ENCODE peak calls at places on chromosomes 1 and 21, in eight cellular contexts. W, B, J, U, C, X, N and R are unnamed samples.

GRCh38 chr1:91604632-91605031 is 104.0 kb downstream of the CDC7 start:
- DNase-seq in J (no peak), N (no peak), X (no peak), B (peak), C (no peak), U (no peak), W (no peak), R (no peak)

GRCh38 chr1:10626011-10626731 is 151.4 kb downstream of the PEX14 start:
- DNase-seq in B (no peak), C (no peak), W (no peak), J (no peak), N (no peak), X (no peak), U (no peak), R (no peak)

GRCh38 chr1:19476440-19477190 is 8.7 kb downstream of the CAPZB start:
- DNase-seq in U (peak), W (no peak), N (no peak), J (no peak), C (no peak), B (no peak), X (no peak), R (no peak)

GRCh38 chr1:48610628-48611542 is 138.9 kb upstream of the SPATA6 start:
- DNase-seq in J (peak), X (no peak), B (no peak), U (no peak), N (no peak), W (no peak), C (no peak), R (no peak)

GRCh38 chr1:22816803-22817202 is 106.2 kb downstream of the EPHB2 start:
- DNase-seq in C (no peak), W (no peak), J (no peak), B (no peak), U (no peak), X (no peak), N (no peak), R (no peak)

GRCh38 chr21:41953831-41954653 is at the start of gene C2CD2:
- DNase-seq in U (no peak), B (no peak), N (no peak), W (no peak), X (no peak), C (no peak), J (peak), R (peak)

GRCh38 chr21:44903054-44903685 is 17.5 kb downstream of the ITGB2 start:
- DNase-seq in C (no peak), B (no peak), U (no peak), N (no peak), W (no peak), X (no peak), J (no peak), R (no peak)

GRCh38 chr1:54461731-54462596 is 55.8 kb upstream of the SSBP3 start:
- DNase-seq in W (no peak), C (no peak), N (no peak), X (no peak), U (no peak), J (no peak), B (no peak), R (no peak)

GRCh38 chr1:157483635-157484034 is 68.7 kb downstream of the FCRL5 start:
- DNase-seq in C (no peak), X (no peak), N (no peak), B (no peak), W (no peak), U (no peak), J (no peak), R (no peak)